ENCODE peak calls at places on chromosomes 1 and 21, in five cellular contexts. F, T, I, R and D are unnamed samples.

GRCh38 chr21:46084709-46085108 is 13.2 kb upstream of the COL6A2 start:
- DNase-seq in R (no peak), T (no peak), F (no peak), I (no peak), D (no peak)

GRCh38 chr1:53135735-53136114 is 6.7 kb downstream of the SLC1A7 start:
- DNase-seq in I (peak), T (no peak), F (no peak), R (peak), D (no peak)

GRCh38 chr1:60078182-60078581 is 4.6 kb upstream of the C1orf87 start:
- DNase-seq in T (no peak), I (no peak), F (no peak), R (no peak), D (no peak)

GRCh38 chr21:45997205-45997494 is 15.6 kb downstream of the COL6A1 start:
- DNase-seq in I (no peak), T (no peak), F (no peak), R (no peak), D (no peak)

GRCh38 chr1:181061487-181061886 is 27.0 kb upstream of the IER5 start:
- DNase-seq in F (no peak), I (no peak), T (no peak), R (no peak), D (no peak)

GRCh38 chr1:88552226-88552625 is 131.8 kb upstream of the PKN2 start:
- DNase-seq in F (no peak), I (no peak), R (no peak), T (no peak), D (no peak)

GRCh38 chr1:25958475-25958874 is 39.4 kb downstream of the PAFAH2 start:
- DNase-seq in T (no peak), I (peak), R (no peak), F (no peak), D (no peak)

GRCh38 chr1:45827256-45827655 is 23.8 kb downstream of the MAST2 start:
- DNase-seq in R (no peak), I (no peak), F (no peak), T (no peak), D (no peak)

GRCh38 chr1:209095627-209096595 is 487.6 kb upstream of the CAMK1G start:
- DNase-seq in T (no peak), I (peak), R (no peak), F (no peak), D (no peak)

GRCh38 chr1:205633421-205633976 is 1.7 kb upstream of the ELK4 start:
- DNase-seq in I (no peak), F (no peak), R (no peak), T (no peak), D (peak)

GRCh38 chr1:82597620-82598019 is 796.9 kb downstream of the ADGRL2 start:
- DNase-seq in F (no peak), T (no peak), R (no peak), I (no peak), D (no peak)

GRCh38 chr1:224929335-224930237 is at the start of gene DNAH14:
- DNase-seq in F (no peak), R (peak), I (peak), T (peak), D (no peak)

GRCh38 chr1:195754297-195754696 is 853.9 kb downstream of the KCNT2 start:
- DNase-seq in T (no peak), F (no peak), I (no peak), R (no peak), D (no peak)

GRCh38 chr1:71834570-71835441 is 447.5 kb downstream of the NEGR1 start:
- DNase-seq in T (no peak), R (no peak), F (no peak), I (no peak), D (no peak)